ENCODE peak calls at places on chromosomes 2 and 18, in four cellular contexts. K is brain microvascular endothelial cell, D is Caco-2, W is breast epithelium. X is an unnamed sample.

GRCh38 chr2:186862869-186863709 is 14.1 kb upstream of the ZSWIM2 start:
- DNase-seq in K (no peak), D (peak), W (no peak), X (no peak)

GRCh38 chr2:97951155-97951670 is 44.5 kb downstream of the TMEM131 start:
- DNase-seq in K (peak), D (no peak), W (no peak), X (no peak)

GRCh38 chr2:3449106-3449505 is 69.6 kb downstream of the TRAPPC12 start:
- DNase-seq in K (no peak), D (no peak), W (no peak), X (no peak)

GRCh38 chr18:65821890-65822289 is 71.1 kb downstream of the CDH7 start:
- DNase-seq in K (no peak), D (no peak), W (no peak), X (no peak)

GRCh38 chr2:444937-445884 is 157.3 kb upstream of the ALKAL2 start:
- DNase-seq in K (no peak), D (no peak), W (no peak), X (no peak)

GRCh38 chr2:26602575-26602974 is 38.6 kb downstream of the CIB4 start:
- DNase-seq in K (no peak), D (no peak), W (no peak), X (no peak)

GRCh38 chr2:232137748-232138147 is 176.2 kb downstream of the DIS3L2 start:
- DNase-seq in K (no peak), D (no peak), W (no peak), X (no peak)

GRCh38 chr18:23918395-23919032 is 96.0 kb upstream of the TTC39C start:
- DNase-seq in K (peak), D (peak), W (peak), X (no peak)

GRCh38 chr2:11584530-11585056 is 50.7 kb downstream of the GREB1 start:
- DNase-seq in K (no peak), D (no peak), W (no peak), X (no peak)

GRCh38 chr2:98269274-98269673 is 77.0 kb upstream of the CNGA3 start:
- DNase-seq in K (peak), D (peak), W (no peak), X (no peak)

GRCh38 chr18:63578357-63578958 is 8.7 kb upstream of the SERPINB13 start:
- DNase-seq in K (peak), D (peak), W (no peak), X (peak)

GRCh38 chr2:164479460-164479859 is 141.8 kb downstream of the GRB14 start:
- DNase-seq in K (peak), D (peak), W (no peak), X (peak)

GRCh38 chr2:175187378-175187777 is 5.9 kb upstream of the ATP5MC3 start:
- DNase-seq in K (no peak), D (peak), W (no peak), X (no peak)

GRCh38 chr18:27276886-27277285 is 91.8 kb upstream of the CHST9 start:
- DNase-seq in K (no peak), D (no peak), W (no peak), X (no peak)

GRCh38 chr2:34423301-34423700 is 824.2 kb upstream of the FAM98A start:
- DNase-seq in K (no peak), D (no peak), W (no peak), X (no peak)

GRCh38 chr2:127423880-127424279 is 5.7 kb downstream of the PROC start:
- DNase-seq in K (no peak), D (no peak), W (peak), X (no peak)
- H3K4me3 ChIP-seq in K (peak), D (peak), W (peak), X (no peak)

DNA sequence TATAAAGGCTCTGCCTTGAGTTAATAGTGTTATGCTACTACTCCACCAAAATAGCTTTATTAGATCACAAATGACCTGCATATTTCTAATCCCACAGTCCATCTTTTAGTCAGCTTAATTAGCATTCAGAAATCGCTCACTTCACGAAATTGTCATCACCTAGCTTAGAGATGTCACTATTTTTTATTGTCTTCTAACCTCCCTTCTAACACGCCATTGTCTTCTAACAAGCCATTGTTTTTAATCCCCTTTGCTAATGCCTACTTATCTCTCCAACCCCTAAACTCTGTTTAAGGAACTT is 97.1 kb downstream of the EPB41L5 start:
- DNase-seq in K (no peak), D (no peak), W (no peak), X (no peak)
- TF ChIP-seq CTCF in K (no peak), D (no peak), W (no peak), X (no peak)

GRCh38 chr18:10477863-10478260 is 23.4 kb downstream of the APCDD1 start:
- DNase-seq in K (no peak), D (no peak), W (no peak), X (no peak)

GRCh38 chr18:10475633-10476388 is 21.4 kb downstream of the APCDD1 start:
- DNase-seq in K (no peak), D (no peak), W (no peak), X (no peak)

GRCh38 chr18:10474309-10474708 is 19.9 kb downstream of the APCDD1 start:
- DNase-seq in K (no peak), D (no peak), W (no peak), X (no peak)

GRCh38 chr18:10477121-10477862 is 22.9 kb downstream of the APCDD1 start:
- DNase-seq in K (no peak), D (no peak), W (no peak), X (no peak)

GRCh38 chr18:10476430-10476829 is 22.0 kb downstream of the APCDD1 start:
- DNase-seq in K (no peak), D (no peak), W (no peak), X (no peak)
- H3K4me3 ChIP-seq in K (no peak), D (no peak), W (no peak), X (no peak)

GRCh38 chr2:212176151-212176550 is 362.5 kb downstream of the ERBB4 start:
- DNase-seq in K (no peak), D (no peak), W (no peak), X (no peak)

GRCh38 chr2:212180684-212181083 is 357.9 kb downstream of the ERBB4 start:
- DNase-seq in K (no peak), D (no peak), W (no peak), X (no peak)

GRCh38 chr2:212173771-212174510 is 364.7 kb downstream of the ERBB4 start:
- DNase-seq in K (peak), D (no peak), W (no peak), X (no peak)

GRCh38 chr2:212181646-212182045 is 357.0 kb downstream of the ERBB4 start:
- DNase-seq in K (no peak), D (no peak), W (no peak), X (no peak)

GRCh38 chr2:212177724-212178123 is 360.9 kb downstream of the ERBB4 start:
- DNase-seq in K (peak), D (no peak), W (no peak), X (no peak)
- TF ChIP-seq CTCF in K (peak), D (peak), W (no peak), X (peak)

DNA sequence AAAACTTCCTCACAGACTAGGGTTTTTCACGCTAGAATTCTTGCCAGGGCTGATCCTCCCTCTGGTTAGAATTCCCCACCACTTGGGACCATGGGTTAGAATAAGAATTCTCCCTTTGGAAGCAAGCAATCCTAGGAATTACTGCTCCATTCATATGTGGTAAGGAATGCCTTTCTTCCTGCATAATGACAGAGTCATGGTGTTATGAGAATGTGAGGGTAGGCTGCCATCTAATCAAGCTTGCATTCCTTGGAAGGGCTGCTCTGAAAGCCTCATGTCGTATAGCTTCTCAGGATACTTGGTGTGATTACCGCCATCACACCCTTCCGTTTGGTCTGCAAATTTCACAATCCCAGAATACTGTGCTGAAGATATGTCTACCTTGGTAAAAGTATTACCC is 1282.4 kb upstream of the PIK3C3 start:
- DNase-seq in K (no peak), D (no peak), W (no peak), X (no peak)
- H3K4me3 ChIP-seq in K (no peak), D (no peak), W (no peak), X (no peak)

GRCh38 chr18:10061566-10061965 is 147.8 kb downstream of the VAPA start:
- DNase-seq in K (no peak), D (no peak), W (no peak), X (no peak)
- TF ChIP-seq CTCF in K (no peak), D (no peak), W (no peak), X (no peak)

GRCh38 chr2:179435021-179435420 is 170.4 kb upstream of the SESTD1 start:
- DNase-seq in K (no peak), D (no peak), W (no peak), X (no peak)
- H3K4me3 ChIP-seq in K (no peak), D (no peak), W (no peak), X (no peak)